ENCODE peak calls at places on chromosomes 6 and 20, in five cellular contexts. C is cardiac fibroblast, G is posterior vena cava, S is amygdala, H is skeletal muscle cell. U is an unnamed sample.

GRCh38 chr20:45325367-45325766 is 17.3 kb upstream of the MATN4 start:
- DNase-seq in G (no peak), C (no peak), S (no peak), H (no peak), U (no peak)

GRCh38 chr6:165685302-165685701 is 22.3 kb upstream of the PDE10A start:
- DNase-seq in H (no peak), S (no peak), C (no peak), G (no peak), U (no peak)

GRCh38 chr6:44478158-44478557 is 90.7 kb downstream of the CDC5L start:
- DNase-seq in S (no peak), G (no peak), C (no peak), H (no peak), U (no peak)

GRCh38 chr6:107618672-107619071 is 128.8 kb downstream of the SOBP start:
- DNase-seq in S (no peak), G (peak), C (no peak), H (no peak), U (no peak)

GRCh38 chr6:38375937-38376336 is 263.8 kb downstream of the BTBD9 start:
- DNase-seq in C (no peak), G (no peak), H (no peak), S (no peak), U (no peak)

GRCh38 chr6:2919401-2919800 is 16.3 kb upstream of the SERPINB9 start:
- DNase-seq in H (no peak), S (no peak), G (no peak), C (no peak), U (peak)

GRCh38 chr6:1029196-1029595 is 282.7 kb upstream of the FOXQ1 start:
- DNase-seq in C (no peak), H (no peak), G (no peak), S (no peak), U (no peak)

GRCh38 chr20:57618091-57618765 is 2.0 kb downstream of the ZBP1 start:
- DNase-seq in S (no peak), G (peak), C (no peak), H (no peak), U (no peak)

GRCh38 chr20:20465259-20465658 is 97.4 kb downstream of the INSM1 start:
- DNase-seq in G (no peak), H (no peak), C (no peak), S (no peak), U (no peak)

GRCh38 chr6:82959385-82959941 is 106.2 kb downstream of the UBE3D start:
- DNase-seq in C (peak), H (no peak), S (no peak), G (no peak), U (no peak)

GRCh38 chr6:161901740-161902426 is 628.0 kb upstream of the AGPAT4 start:
- DNase-seq in S (no peak), C (no peak), H (no peak), G (no peak), U (no peak)

GRCh38 chr20:63639093-63639860 is 12.4 kb upstream of the GMEB2 start:
- DNase-seq in G (no peak), S (no peak), H (no peak), C (no peak), U (no peak)

GRCh38 chr6:113318553-113318952 is 538.6 kb upstream of the MARCKS start:
- DNase-seq in C (no peak), S (no peak), G (no peak), H (no peak), U (no peak)

GRCh38 chr20:34514897-34515483 is 1.2 kb upstream of the DYNLRB1 start:
- DNase-seq in S (no peak), H (no peak), C (no peak), G (no peak), U (no peak)

GRCh38 chr20:24461848-24462247 is 7.6 kb upstream of the SYNDIG1 start:
- DNase-seq in G (peak), C (no peak), S (no peak), H (no peak), U (peak)

GRCh38 chr6:4169028-4169789 is 33.8 kb upstream of the ECI2 start:
- DNase-seq in S (no peak), H (peak), C (peak), G (no peak), U (no peak)

GRCh38 chr6:34657307-34657978 is 39.1 kb downstream of the ILRUN start:
- DNase-seq in S (no peak), G (no peak), C (peak), H (peak), U (no peak)

GRCh38 chr6:95248501-95248900 is 328.8 kb upstream of the MANEA start:
- DNase-seq in C (peak), S (no peak), G (no peak), H (no peak), U (no peak)

GRCh38 chr6:24788031-24788665 is 10.6 kb downstream of the ARMH2 start:
- DNase-seq in G (no peak), C (no peak), H (no peak), S (no peak), U (no peak)

GRCh38 chr6:131954775-131955107 is 3.6 kb upstream of the CCN2 start:
- DNase-seq in C (peak), H (peak), G (no peak), S (no peak), U (no peak)

GRCh38 chr6:157561037-157561790 is 180.2 kb downstream of the ZDHHC14 start:
- DNase-seq in C (no peak), S (no peak), H (no peak), G (no peak), U (no peak)

GRCh38 chr20:8094415-8094818 is 37.6 kb upstream of the PLCB1 start:
- DNase-seq in C (peak), S (peak), G (peak), H (peak), U (no peak)

GRCh38 chr6:35483062-35483461 is 13.8 kb downstream of the TEAD3 start:
- DNase-seq in S (no peak), H (no peak), C (no peak), G (no peak), U (no peak)

GRCh38 chr20:36493013-36493800 is 48.1 kb upstream of the MYL9 start:
- DNase-seq in H (no peak), S (no peak), G (peak), C (no peak), U (no peak)

GRCh38 chr20:23235173-23236027 is 115.2 kb upstream of the NXT1 start:
- DNase-seq in S (peak), G (peak), C (peak), H (no peak), U (peak)